ENCODE peak calls at places on chromosomes 4 and X, in eight cellular contexts. L is mesendoderm, U is breast epithelium, Z is neural progenitor cell, N is Peyer's patch, B is vagina, Q is aorta, A is right lobe of liver. V is an unnamed sample. For H3K36me3, the result is how much of the 10 kb centered on the place peaks cover.

GRCh38 chr4:83255584-83255983 is 29.0 kb downstream of the COQ2 start:
- DNase-seq in N (no peak), U (no peak), Q (no peak), A (no peak), B (no peak), L (peak), Z (no peak), V (no peak)

GRCh38 chrX:134727363-134727762 is 69.1 kb upstream of the PLAC1 start:
- DNase-seq in A (no peak), Q (no peak), B (no peak), N (no peak), L (no peak), Z (no peak), U (no peak), V (no peak)

GRCh38 chr4:158065176-158065575 is 107.6 kb downstream of the GASK1B start:
- DNase-seq in Q (no peak), U (no peak), Z (no peak), A (no peak), B (no peak), L (peak), N (no peak), V (no peak)

GRCh38 chrX:22365460-22365859 is 92.7 kb downstream of the CBLL2 start:
- DNase-seq in N (no peak), B (no peak), U (no peak), L (no peak), Z (no peak), Q (no peak), A (no peak), V (no peak)

GRCh38 chrX:72487661-72488060 is 85.0 kb downstream of the HDAC8 start:
- DNase-seq in N (no peak), B (no peak), Q (no peak), L (no peak), Z (no peak), A (no peak), U (no peak), V (no peak)

GRCh38 chrX:149462849-149463248 is 42.3 kb downstream of the IDS start:
- DNase-seq in B (no peak), U (no peak), A (no peak), Z (no peak), L (no peak), N (no peak), Q (no peak), V (no peak)

GRCh38 chr4:1351854-1352633 is 5.0 kb downstream of the UVSSA start:
- DNase-seq in Q (peak), N (peak), B (no peak), A (peak), U (peak), Z (peak), L (peak), V (peak)

GRCh38 chrX:30308263-30309138 is 689 bp downstream of the NR0B1 start:
- DNase-seq in L (peak), A (no peak), Q (peak), Z (peak), U (no peak), N (no peak), B (no peak), V (peak)

GRCh38 chrX:54411732-54412131 is 28.5 kb upstream of the TSR2 start:
- DNase-seq in Z (no peak), A (no peak), U (no peak), B (no peak), Q (no peak), N (no peak), L (no peak), V (no peak)

GRCh38 chrX:18146954-18147353 is 73.7 kb downstream of the BEND2 start:
- DNase-seq in Q (no peak), N (no peak), L (peak), Z (peak), B (no peak), A (no peak), U (no peak), V (no peak)

GRCh38 chrX:100407784-100408642 is 2.1 kb downstream of the PCDH19 start:
- DNase-seq in L (no peak), A (no peak), N (no peak), U (no peak), Z (peak), Q (no peak), B (no peak), V (no peak)

GRCh38 chr4:88526221-88526815 is 2.7 kb upstream of the PYURF start:
- DNase-seq in A (no peak), L (no peak), B (no peak), U (no peak), N (no peak), Q (no peak), Z (no peak), V (no peak)

GRCh38 chr4:92387459-92388069 is 83.8 kb downstream of the GRID2 start:
- DNase-seq in Q (no peak), U (no peak), B (no peak), N (no peak), Z (peak), L (peak), A (no peak), V (no peak)

GRCh38 chrX:37348237-37349130 is 680 bp upstream of the PRRG1 start:
- DNase-seq in B (no peak), A (no peak), L (no peak), U (no peak), Q (no peak), Z (no peak), N (no peak), V (no peak)

GRCh38 chr4:185640809-185641675 is 105.7 kb upstream of the PDLIM3 start:
- DNase-seq in N (no peak), U (no peak), L (peak), A (no peak), Q (no peak), Z (peak), B (no peak), V (no peak)

GRCh38 chrX:120604359-120604782 is 470 bp downstream of the MCTS1 start:
- DNase-seq in N (no peak), B (no peak), A (no peak), U (no peak), L (peak), Q (no peak), Z (peak), V (no peak)

GRCh38 chrX:150873616-150874015 is 24.9 kb downstream of the CD99L2 start:
- DNase-seq in L (peak), A (no peak), N (no peak), B (no peak), Z (no peak), Q (peak), U (no peak), V (no peak)

GRCh38 chrX:100625985-100626491 is 10.6 kb downstream of the TSPAN6 start:
- DNase-seq in L (no peak), Q (no peak), Z (no peak), B (no peak), A (no peak), N (no peak), U (no peak), V (no peak)

GRCh38 chrX:47166126-47166525 is 21.1 kb downstream of the RBM10 start:
- DNase-seq in B (peak), N (no peak), A (no peak), L (no peak), Q (no peak), U (no peak), Z (no peak), V (no peak)

GRCh38 chr4:183402771-183403170 is 41.7 kb upstream of the CDKN2AIP start:
- DNase-seq in U (no peak), A (no peak), Z (no peak), Q (no peak), N (no peak), B (no peak), L (no peak), V (no peak)

GRCh38 chr4:88217169-88217568 is 58.7 kb upstream of the ABCG2 start:
- DNase-seq in Z (no peak), A (no peak), B (no peak), U (no peak), Q (no peak), N (no peak), L (no peak), V (no peak)

GRCh38 chrX:154793084-154793483 is 12.2 kb downstream of the MPP1 start:
- DNase-seq in B (no peak), L (no peak), U (no peak), N (no peak), A (no peak), Q (no peak), Z (no peak), V (no peak)

GRCh38 chr4:39889226-39889625 is 88.5 kb downstream of the PDS5A start:
- DNase-seq in Q (no peak), U (no peak), B (no peak), A (no peak), N (no peak), Z (no peak), L (no peak), V (no peak)
- H3K36me3 ChIP-seq in Q (under half), U (under half), B (under half), A (under half), N (under half), Z (under half), L (under half), V (under half)

GRCh38 chrX:15834051-15834450 is 20.6 kb downstream of the AP1S2 start:
- DNase-seq in N (no peak), A (no peak), Z (no peak), U (no peak), Q (no peak), B (no peak), L (no peak), V (no peak)
- H3K36me3 ChIP-seq in N (under half), A (under half), Z (under half), U (under half), Q (under half), B (under half), L (under half), V (under half)

GRCh38 chr4:53346920-53347852 is 18.7 kb downstream of the SCFD2 start:
- DNase-seq in U (no peak), L (no peak), Q (no peak), B (no peak), N (no peak), Z (no peak), A (no peak), V (no peak)
- H3K36me3 ChIP-seq in U (under half), L (under half), Q (under half), B (under half), N (under half), Z (under half), A (under half), V (under half)

GRCh38 chr4:174245714-174246113 is 37.8 kb downstream of the FBXO8 start:
- DNase-seq in U (no peak), N (no peak), A (no peak), Z (no peak), L (no peak), Q (no peak), B (no peak), V (no peak)

GRCh38 chr4:174236359-174236758 is 47.1 kb downstream of the FBXO8 start:
- DNase-seq in N (no peak), A (no peak), Z (no peak), B (no peak), U (no peak), L (no peak), Q (no peak), V (no peak)

GRCh38 chr4:174244441-174244840 is 39.0 kb downstream of the FBXO8 start:
- DNase-seq in B (no peak), N (no peak), L (no peak), Q (no peak), A (no peak), Z (no peak), U (no peak), V (no peak)

DNA sequence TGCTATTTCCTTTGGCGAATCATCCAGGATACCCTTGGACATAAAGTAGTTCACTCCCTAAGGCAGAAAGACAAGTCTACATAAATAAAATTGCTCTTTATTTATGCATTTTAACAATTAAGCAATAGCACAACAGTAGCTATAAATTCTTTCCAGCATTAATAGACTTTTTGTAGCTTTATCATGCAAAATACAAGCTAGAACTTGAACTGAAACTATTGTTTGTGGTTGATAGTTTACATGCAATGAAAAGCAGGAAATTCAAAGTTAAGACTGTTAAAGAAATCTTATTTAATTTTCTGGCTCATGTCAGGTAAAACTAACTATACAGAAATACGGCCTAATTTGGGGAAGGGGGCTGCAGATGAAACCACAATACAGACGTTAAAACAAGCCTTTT is 42.3 kb downstream of the FBXO8 start:
- DNase-seq in Q (no peak), A (no peak), B (no peak), Z (no peak), L (no peak), N (no peak), U (no peak), V (no peak)
- H3K36me3 ChIP-seq in Q (under half), A (under half), B (under half), Z (under half), L (under half), N (under half), U (under half), V (under half)

DNA sequence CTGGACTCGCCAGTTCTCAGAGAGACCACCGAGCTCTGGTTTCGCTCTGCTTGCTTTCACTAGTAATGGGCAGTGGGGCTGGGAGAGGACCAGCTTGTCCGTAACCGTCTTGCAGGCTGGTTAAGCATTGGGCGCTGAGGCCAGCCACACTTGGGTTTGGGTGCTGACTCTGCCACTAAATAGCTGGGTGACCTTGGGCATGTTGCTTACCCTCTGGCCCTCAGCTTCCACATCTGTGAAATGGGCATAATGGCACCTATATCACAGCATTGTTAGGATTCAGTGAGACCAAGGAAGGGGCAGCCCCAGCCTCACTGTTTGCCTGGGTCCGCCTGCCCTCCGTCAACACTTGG is 43.5 kb downstream of the EVC start:
- DNase-seq in U (no peak), Q (no peak), B (no peak), A (no peak), N (no peak), L (no peak), Z (no peak), V (no peak)
- H3K36me3 ChIP-seq in U (under half), Q (under half), B (half or more), A (under half), N (under half), L (under half), Z (under half), V (under half)

GRCh38 chrX:41122664-41123257 is 37.5 kb downstream of the USP9X start:
- DNase-seq in A (no peak), L (no peak), Q (no peak), Z (no peak), U (no peak), B (no peak), N (no peak), V (no peak)

GRCh38 chrX:41128955-41129354 is 43.7 kb downstream of the USP9X start:
- DNase-seq in Q (no peak), N (no peak), U (no peak), Z (no peak), B (no peak), L (no peak), A (no peak), V (no peak)

GRCh38 chrX:41131766-41132165 is 46.5 kb downstream of the USP9X start:
- DNase-seq in L (no peak), B (no peak), Q (no peak), A (no peak), Z (no peak), U (no peak), N (no peak), V (no peak)

GRCh38 chrX:41121766-41122165 is 36.5 kb downstream of the USP9X start:
- DNase-seq in A (no peak), Q (no peak), U (no peak), L (no peak), N (no peak), B (no peak), Z (no peak), V (no peak)

DNA sequence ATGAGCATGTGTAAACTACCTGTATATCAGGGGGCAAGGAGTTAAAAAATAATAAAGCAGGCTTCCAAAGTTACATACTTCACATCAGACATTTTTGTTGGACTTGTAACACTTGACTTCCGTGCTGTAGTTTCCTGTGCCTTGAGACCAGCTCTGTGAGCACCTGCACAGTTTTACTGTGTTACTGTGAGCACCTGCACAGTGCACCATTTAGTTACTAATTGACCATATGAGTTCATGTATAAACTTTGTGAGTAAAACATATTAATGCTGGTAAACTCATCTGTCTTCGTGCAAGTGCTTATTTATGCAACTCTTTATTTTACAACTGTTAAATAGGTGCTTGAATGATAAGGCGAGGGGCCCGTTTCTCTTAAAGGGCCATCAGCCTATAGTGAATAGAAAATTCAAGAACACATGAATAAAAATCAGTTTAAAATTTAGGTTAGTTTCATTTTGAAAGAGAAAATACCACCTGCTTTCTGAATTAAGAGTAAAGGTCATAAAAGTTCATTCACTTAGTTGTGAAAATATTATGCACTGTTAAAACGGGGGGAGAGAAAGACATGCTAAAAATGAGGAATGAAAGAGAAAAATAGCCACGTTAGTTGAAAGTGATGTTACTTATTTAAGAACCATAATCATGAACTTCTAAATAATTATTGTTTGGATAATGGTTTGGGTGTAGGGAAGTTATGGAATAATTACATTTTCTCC is 42.4 kb downstream of the USP9X start:
- DNase-seq in N (no peak), U (no peak), A (no peak), L (no peak), Z (no peak), B (no peak), Q (no peak), V (no peak)
- H3K36me3 ChIP-seq in N (under half), U (under half), A (under half), L (under half), Z (under half), B (under half), Q (under half), V (under half)

GRCh38 chr4:2385450-2386020 is 32.9 kb downstream of the ZFYVE28 start:
- DNase-seq in Z (peak), U (no peak), B (no peak), A (peak), Q (no peak), N (no peak), L (no peak), V (no peak)

GRCh38 chr4:2386717-2387116 is 31.7 kb downstream of the ZFYVE28 start:
- DNase-seq in Z (no peak), U (no peak), Q (no peak), A (no peak), B (no peak), L (no peak), N (no peak), V (no peak)

GRCh38 chr4:2388430-2389182 is 29.8 kb downstream of the ZFYVE28 start:
- DNase-seq in U (no peak), L (no peak), Z (no peak), Q (no peak), B (no peak), A (no peak), N (no peak), V (no peak)

GRCh38 chr4:2387829-2388228 is 30.6 kb downstream of the ZFYVE28 start:
- DNase-seq in A (no peak), Z (no peak), Q (no peak), N (no peak), U (no peak), B (no peak), L (no peak), V (no peak)

DNA sequence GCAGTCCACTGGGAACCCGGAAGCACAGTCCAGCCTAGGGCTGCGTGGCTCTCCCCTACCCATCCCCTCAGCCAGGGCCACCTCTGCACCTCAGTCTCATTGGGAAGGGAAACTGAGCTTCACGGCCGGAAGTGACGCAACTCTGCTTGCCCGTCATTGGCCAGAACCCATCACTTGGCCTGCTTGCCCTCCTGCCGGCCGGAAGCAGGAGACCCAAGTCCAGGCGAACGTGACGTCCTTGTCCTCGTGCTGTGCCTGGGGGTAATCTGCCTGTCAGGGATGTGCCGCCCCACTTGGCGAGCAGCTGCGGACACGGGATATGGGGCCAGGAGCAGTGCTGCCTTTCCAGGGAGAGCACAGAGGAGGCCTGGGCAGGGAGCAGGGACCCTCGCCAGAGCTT is 31.2 kb downstream of the ZFYVE28 start:
- DNase-seq in B (no peak), U (no peak), N (no peak), Z (no peak), A (no peak), L (no peak), Q (no peak), V (no peak)
- H3K36me3 ChIP-seq in B (under half), U (under half), N (under half), Z (under half), A (under half), L (under half), Q (under half), V (under half)